ENCODE peak calls at places on chromosomes 1 and 21, in five cellular contexts. E, G, J, A and P are unnamed samples.
A peak's percentile ranks its signal among the peaks of the same experiment; 100 is the strongest.

GRCh38 chr1:201329286-201329685 is 46.0 kb downstream of the PKP1 start:
- DNase-seq in E (no peak), G (no peak), J (no peak), A (no peak), P (no peak)

GRCh38 chr21:38688068-38688467 is 117.7 kb upstream of the ETS2 start:
- DNase-seq in E (no peak), G (no peak), J (no peak), A (peak; percentile 93), P (no peak)

GRCh38 chr1:111989531-111990025 is at the start of gene KCND3:
- DNase-seq in E (no peak), G (peak; percentile 32), J (no peak), A (peak; percentile 37), P (no peak)

GRCh38 chr1:223230161-223230881 is 87.3 kb upstream of the TLR5 start:
- DNase-seq in E (no peak), G (no peak), J (no peak), A (no peak), P (no peak)

GRCh38 chr1:41226816-41227215 is 15.3 kb downstream of the SCMH1 start:
- DNase-seq in E (no peak), G (no peak), J (no peak), A (no peak), P (no peak)

GRCh38 chr1:226112626-226113025 is 50.1 kb downstream of the H3-3A start:
- DNase-seq in E (no peak), G (no peak), J (no peak), A (no peak), P (no peak)

GRCh38 chr1:18963968-18964367 is 7.5 kb upstream of the IFFO2 start:
- DNase-seq in E (no peak), G (no peak), J (no peak), A (no peak), P (no peak)

GRCh38 chr1:153293847-153294246 is 18.9 kb downstream of the PGLYRP3 start:
- DNase-seq in E (no peak), G (no peak), J (no peak), A (no peak), P (no peak)

GRCh38 chr1:208410409-208410808 is 166.2 kb upstream of the PLXNA2 start:
- DNase-seq in E (no peak), G (no peak), J (no peak), A (no peak), P (no peak)

GRCh38 chr1:2242814-2243725 is 15.0 kb downstream of the SKI start:
- DNase-seq in E (peak; percentile 72), G (no peak), J (no peak), A (no peak), P (no peak)

GRCh38 chr1:156444407-156445001 is 56.1 kb downstream of the MEF2D start:
- DNase-seq in E (no peak), G (no peak), J (peak; percentile 30), A (peak; percentile 73), P (no peak)

GRCh38 chr21:34511154-34511553 is 856 bp downstream of the KCNE1 start:
- DNase-seq in E (no peak), G (no peak), J (no peak), A (no peak), P (no peak)

GRCh38 chr21:17925900-17926299 is 106.7 kb upstream of the C21orf91 start:
- DNase-seq in E (no peak), G (no peak), J (no peak), A (peak; percentile 35), P (no peak)

GRCh38 chr1:114139540-114139939 is 14.1 kb downstream of the SYT6 start:
- DNase-seq in E (no peak), G (no peak), J (no peak), A (no peak), P (no peak)

GRCh38 chr1:201930803-201931202 is 15.5 kb downstream of the LMOD1 start:
- DNase-seq in E (no peak), G (no peak), J (no peak), A (no peak), P (no peak)

GRCh38 chr1:32273389-32274208 is 18.3 kb upstream of the HDAC1 start:
- DNase-seq in E (no peak), G (no peak), J (peak; percentile 32), A (peak; percentile 80), P (no peak)

GRCh38 chr21:26753822-26754221 is 91.4 kb downstream of the ADAMTS1 start:
- DNase-seq in E (no peak), G (no peak), J (no peak), A (no peak), P (no peak)

GRCh38 chr1:150562384-150563339 is 13.5 kb downstream of the ADAMTSL4 start:
- DNase-seq in E (no peak), G (no peak), J (peak; percentile 95), A (no peak), P (peak; percentile 97)

GRCh38 chr1:52967666-52968065 is 40.6 kb downstream of the SCP2 start:
- DNase-seq in E (no peak), G (no peak), J (no peak), A (no peak), P (no peak)

GRCh38 chr1:99849413-99849743 is 783 bp upstream of the AGL start:
- DNase-seq in E (no peak), G (no peak), J (peak; percentile 1), A (no peak), P (peak; percentile 7)

GRCh38 chr1:194289569-194290266 is 1103.3 kb upstream of the B3GALT2 start:
- DNase-seq in E (no peak), G (no peak), J (peak; percentile 88), A (no peak), P (peak; percentile 39)

GRCh38 chr1:7491089-7491817 is 279.8 kb upstream of the VAMP3 start:
- DNase-seq in E (no peak), G (no peak), J (no peak), A (peak; percentile 83), P (no peak)

GRCh38 chr1:17952506-17952905 is 155.1 kb upstream of the IGSF21 start:
- DNase-seq in E (no peak), G (no peak), J (no peak), A (no peak), P (no peak)

GRCh38 chr1:116428600-116428999 is 55.6 kb downstream of the ATP1A1 start:
- DNase-seq in E (no peak), G (no peak), J (no peak), A (no peak), P (no peak)

GRCh38 chr1:33120436-33121231 is 39.7 kb downstream of the AZIN2 start:
- DNase-seq in E (no peak), G (no peak), J (no peak), A (no peak), P (no peak)

GRCh38 chr1:167651161-167651693 is 21.2 kb downstream of the RCSD1 start:
- DNase-seq in E (no peak), G (no peak), J (peak; percentile 46), A (no peak), P (no peak)

GRCh38 chr1:59022799-59023198 is 239.0 kb upstream of the JUN start:
- DNase-seq in E (no peak), G (no peak), J (no peak), A (no peak), P (no peak)

GRCh38 chr1:206469933-206470691 is at the start of gene IKBKE:
- DNase-seq in E (peak; percentile 66), G (peak; percentile 64), J (peak; percentile 62), A (no peak), P (no peak)

GRCh38 chr1:152188673-152189591 is 29.9 kb upstream of the RPTN start:
- DNase-seq in E (peak; percentile 13), G (peak; percentile 18), J (peak; percentile 55), A (no peak), P (no peak)

GRCh38 chr1:76901158-76901767 is 34.0 kb downstream of the ST6GALNAC5 start:
- DNase-seq in E (no peak), G (peak; percentile 15), J (no peak), A (peak; percentile 22), P (peak; percentile 9)